ENCODE peak calls at places on chromosomes 12 and 14, in five cellular contexts. A, I, C, X and T are unnamed samples.

GRCh38 chr14:72525087-72525909 is 368.6 kb downstream of the DPF3 start:
- DNase-seq in A (no peak), I (no peak), X (no peak), C (no peak), T (no peak)

GRCh38 chr12:124188561-124189405 is 106.1 kb upstream of the RFLNA start:
- DNase-seq in A (no peak), I (no peak), X (no peak), C (peak; percentile 70), T (no peak)

GRCh38 chr12:110743571-110744093 is 941 bp upstream of the PPP1CC start:
- DNase-seq in I (peak; percentile 20), A (peak; percentile 33), X (peak; percentile 21), C (no peak), T (peak; percentile 62)

GRCh38 chr12:62934799-62935674 is at the start of gene PPM1H:
- DNase-seq in C (peak; percentile 69), X (peak; percentile 20), I (peak; percentile 91), A (peak; percentile 18), T (peak; percentile 85)

GRCh38 chr14:35533357-35534129 is 421 bp upstream of the INSM2 start:
- DNase-seq in C (peak; percentile 62), A (peak; percentile 43), X (peak; percentile 22), I (peak; percentile 58), T (peak; percentile 53)

GRCh38 chr12:64010069-64010686 is 165.7 kb downstream of the SRGAP1 start:
- DNase-seq in C (no peak), I (no peak), A (no peak), X (no peak), T (no peak)

GRCh38 chr14:38187475-38187874 is 20.2 kb upstream of the SSTR1 start:
- DNase-seq in A (no peak), C (no peak), I (no peak), X (peak; percentile 28), T (no peak)

GRCh38 chr12:51788876-51789275 is 59.6 kb downstream of the FIGNL2 start:
- DNase-seq in C (no peak), X (no peak), I (no peak), A (no peak), T (no peak)

GRCh38 chr12:32947203-32947795 is 50.7 kb upstream of the PKP2 start:
- DNase-seq in C (no peak), I (no peak), X (no peak), A (no peak), T (no peak)

GRCh38 chr14:58887931-58888330 is 250.2 kb downstream of the DACT1 start:
- DNase-seq in I (no peak), C (no peak), A (no peak), X (no peak), T (no peak)

GRCh38 chr12:3117628-3118027 is 40.4 kb downstream of the TSPAN9 start:
- DNase-seq in C (no peak), I (no peak), A (no peak), X (no peak), T (no peak)

GRCh38 chr12:116962197-116962596 is 51.4 kb downstream of the FBXW8 start:
- DNase-seq in I (no peak), C (no peak), A (no peak), X (no peak), T (no peak)

GRCh38 chr14:54786191-54786755 is 116.4 kb downstream of the GCH1 start:
- DNase-seq in X (no peak), C (no peak), A (no peak), I (no peak), T (no peak)

GRCh38 chr12:111248981-111249380 is 119.9 kb downstream of the PHETA1 start:
- DNase-seq in C (no peak), A (no peak), I (no peak), X (no peak), T (no peak)

GRCh38 chr14:76376001-76376404 is at the start of gene ESRRB:
- DNase-seq in I (no peak), C (no peak), X (no peak), A (no peak), T (no peak)

GRCh38 chr12:129701536-129702165 is 202.2 kb downstream of the TMEM132D start:
- DNase-seq in A (no peak), I (no peak), C (no peak), X (no peak), T (no peak)

GRCh38 chr12:28242129-28242887 is 52.1 kb downstream of the CCDC91 start:
- DNase-seq in I (peak; percentile 19), X (no peak), C (no peak), A (no peak), T (no peak)

GRCh38 chr14:37594916-37595808 is at the start of the genes FOXA1 and TTC6:
- DNase-seq in C (peak; percentile 85), I (no peak), A (no peak), X (no peak), T (peak; percentile 53)

GRCh38 chr12:126874427-126875026 is 1392.4 kb upstream of the TMEM132C start:
- DNase-seq in A (peak; percentile 32), C (no peak), X (no peak), I (peak; percentile 43), T (peak; percentile 82)

GRCh38 chr14:91901449-91902250 is 34.3 kb upstream of the TC2N start:
- DNase-seq in I (no peak), A (no peak), X (peak; percentile 60), C (no peak), T (no peak)

GRCh38 chr12:98869886-98870285 is 224.8 kb downstream of the APAF1 start:
- DNase-seq in A (no peak), C (no peak), X (no peak), I (no peak), T (no peak)

GRCh38 chr14:56023681-56024080 is 94.5 kb upstream of the PELI2 start:
- DNase-seq in A (no peak), X (no peak), I (no peak), C (no peak), T (no peak)

GRCh38 chr14:28243600-28243999 is 523.0 kb upstream of the FOXG1 start:
- DNase-seq in I (no peak), C (no peak), X (no peak), A (no peak), T (no peak)

GRCh38 chr14:73757381-73757780 is 43.2 kb upstream of the PNMA1 start:
- DNase-seq in C (no peak), X (no peak), A (no peak), I (no peak), T (no peak)
- TF ChIP-seq POLR2A in C (no peak), X (no peak), A (no peak), I (no peak), T (no peak)

DNA sequence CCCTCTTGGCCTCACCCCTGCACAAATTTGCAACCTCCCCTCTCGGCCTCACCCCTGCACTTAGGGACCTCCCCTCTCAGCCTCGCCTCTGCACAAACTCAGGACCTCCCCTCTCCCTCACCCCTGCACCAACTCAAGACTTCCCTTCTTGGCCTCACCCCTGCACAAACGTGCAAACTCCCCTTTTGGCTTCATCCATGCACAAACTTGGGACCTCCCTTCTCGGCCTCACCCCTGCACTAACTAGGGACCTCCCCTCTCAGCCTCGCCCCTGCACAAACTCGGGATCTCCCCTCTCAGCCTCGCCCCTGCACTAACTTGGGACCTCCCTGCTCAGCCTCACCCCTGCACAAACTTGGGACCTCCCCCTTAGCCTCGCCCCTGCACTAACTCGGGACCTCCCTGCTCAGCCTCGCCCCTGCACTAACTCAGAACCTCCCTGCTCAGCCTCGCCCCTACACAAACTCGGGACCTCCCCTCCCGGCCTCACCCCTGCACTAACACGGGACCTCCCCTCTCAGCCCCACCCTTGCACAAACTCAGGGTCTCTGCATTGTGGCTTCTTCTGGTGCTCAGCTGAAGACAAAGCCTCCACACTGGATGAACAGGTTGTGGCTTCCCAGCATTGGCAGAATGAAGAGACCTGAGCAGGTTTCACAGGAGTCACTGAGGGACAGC is 11.0 kb upstream of the GOLGA3 start:
- DNase-seq in A (no peak), C (no peak), X (no peak), I (no peak), T (no peak)
- TF ChIP-seq POLR2A in A (no peak), C (no peak), X (no peak), I (no peak), T (no peak)

GRCh38 chr14:90758028-90758889 is 58.0 kb downstream of the TTC7B start:
- DNase-seq in C (peak; percentile 91), X (peak; percentile 83), I (peak; percentile 89), A (peak; percentile 97), T (peak; percentile 97)
- TF ChIP-seq POLR2A in C (peak; percentile 8), X (no peak), I (no peak), A (peak; percentile 32), T (peak; percentile 68)

GRCh38 chr12:53474819-53475218 is 22.9 kb downstream of the PCBP2 start:
- DNase-seq in X (no peak), C (no peak), A (no peak), I (no peak), T (no peak)

GRCh38 chr12:53474077-53474476 is 22.2 kb downstream of the PCBP2 start:
- DNase-seq in X (no peak), C (no peak), A (no peak), I (no peak), T (no peak)

GRCh38 chr12:53479314-53479713 is 19.9 kb downstream of the MAP3K12 start:
- DNase-seq in A (no peak), C (no peak), I (no peak), X (no peak), T (no peak)

GRCh38 chr12:53478865-53479264 is 20.4 kb downstream of the MAP3K12 start:
- DNase-seq in A (no peak), C (no peak), I (no peak), X (no peak), T (no peak)

GRCh38 chr12:53476769-53477209 is 22.5 kb downstream of the MAP3K12 start:
- DNase-seq in C (no peak), X (no peak), I (no peak), A (no peak), T (peak; percentile 48)
- TF ChIP-seq POLR2A in C (no peak), X (no peak), I (no peak), A (no peak), T (no peak)